ENCODE peak calls at places on chromosomes 16 and 17, in ten cellular contexts. One of them, this sample, is unnamed.

GRCh38 chr16:87550510-87550961 is 51.8 kb upstream of the JPH3 start:
- DNase-seq in endodermal cell: peak
- DNase-seq in naive thymus-derived CD8-positive, alpha-beta T cell: peak
- DNase-seq in NCI-H82: peak
- DNase-seq in dorsolateral prefrontal cortex: peak
- DNase-seq in suprapubic skin: no peak
- DNase-seq in astrocyte of the hippocampus: peak
- DNase-seq in kidney: no peak
- DNase-seq in fibroblast of the conjunctiva: no peak
- DNase-seq in RPMI7951: no peak
- DNase-seq in this sample: peak

GRCh38 chr17:67503184-67503583 is 126.1 kb downstream of the PITPNC1 start:
- DNase-seq in endodermal cell: peak
- DNase-seq in naive thymus-derived CD8-positive, alpha-beta T cell: no peak
- DNase-seq in NCI-H82: no peak
- DNase-seq in dorsolateral prefrontal cortex: no peak
- DNase-seq in suprapubic skin: no peak
- DNase-seq in astrocyte of the hippocampus: peak
- DNase-seq in kidney: no peak
- DNase-seq in fibroblast of the conjunctiva: no peak
- DNase-seq in RPMI7951: peak
- DNase-seq in this sample: no peak

GRCh38 chr16:30472328-30472942 is at the start of gene ITGAL:
- DNase-seq in endodermal cell: no peak
- DNase-seq in naive thymus-derived CD8-positive, alpha-beta T cell: peak
- DNase-seq in NCI-H82: no peak
- DNase-seq in dorsolateral prefrontal cortex: no peak
- DNase-seq in suprapubic skin: no peak
- DNase-seq in astrocyte of the hippocampus: no peak
- DNase-seq in kidney: no peak
- DNase-seq in fibroblast of the conjunctiva: no peak
- DNase-seq in RPMI7951: no peak
- DNase-seq in this sample: no peak

GRCh38 chr17:29237476-29238132 is 9.1 kb upstream of the CRYBA1 start:
- DNase-seq in endodermal cell: peak
- DNase-seq in naive thymus-derived CD8-positive, alpha-beta T cell: no peak
- DNase-seq in NCI-H82: no peak
- DNase-seq in dorsolateral prefrontal cortex: no peak
- DNase-seq in suprapubic skin: no peak
- DNase-seq in astrocyte of the hippocampus: peak
- DNase-seq in kidney: no peak
- DNase-seq in fibroblast of the conjunctiva: peak
- DNase-seq in RPMI7951: peak
- DNase-seq in this sample: no peak

GRCh38 chr16:56357291-56357764 is 68.0 kb downstream of the AMFR start:
- DNase-seq in endodermal cell: peak
- DNase-seq in naive thymus-derived CD8-positive, alpha-beta T cell: no peak
- DNase-seq in NCI-H82: no peak
- DNase-seq in dorsolateral prefrontal cortex: peak
- DNase-seq in suprapubic skin: peak
- DNase-seq in astrocyte of the hippocampus: peak
- DNase-seq in kidney: peak
- DNase-seq in fibroblast of the conjunctiva: peak
- DNase-seq in RPMI7951: peak
- DNase-seq in this sample: peak

GRCh38 chr17:75250009-75250471 is 11.4 kb downstream of the GGA3 start:
- DNase-seq in endodermal cell: no peak
- DNase-seq in naive thymus-derived CD8-positive, alpha-beta T cell: no peak
- DNase-seq in NCI-H82: no peak
- DNase-seq in dorsolateral prefrontal cortex: no peak
- DNase-seq in suprapubic skin: no peak
- DNase-seq in astrocyte of the hippocampus: no peak
- DNase-seq in kidney: no peak
- DNase-seq in fibroblast of the conjunctiva: no peak
- DNase-seq in RPMI7951: peak
- DNase-seq in this sample: peak

GRCh38 chr16:23679986-23680336 is 1.3 kb downstream of the PLK1 start:
- DNase-seq in endodermal cell: peak
- DNase-seq in naive thymus-derived CD8-positive, alpha-beta T cell: no peak
- DNase-seq in NCI-H82: no peak
- DNase-seq in dorsolateral prefrontal cortex: no peak
- DNase-seq in suprapubic skin: no peak
- DNase-seq in astrocyte of the hippocampus: no peak
- DNase-seq in kidney: no peak
- DNase-seq in fibroblast of the conjunctiva: no peak
- DNase-seq in RPMI7951: no peak
- DNase-seq in this sample: no peak

GRCh38 chr17:43779145-43780125 is 658 bp upstream of the DUSP3 start:
- DNase-seq in endodermal cell: peak
- DNase-seq in naive thymus-derived CD8-positive, alpha-beta T cell: no peak
- DNase-seq in NCI-H82: peak
- DNase-seq in dorsolateral prefrontal cortex: no peak
- DNase-seq in suprapubic skin: no peak
- DNase-seq in astrocyte of the hippocampus: no peak
- DNase-seq in kidney: no peak
- DNase-seq in fibroblast of the conjunctiva: no peak
- DNase-seq in RPMI7951: no peak
- DNase-seq in this sample: no peak

GRCh38 chr16:82845076-82845475 is 218.3 kb downstream of the CDH13 start:
- DNase-seq in endodermal cell: no peak
- DNase-seq in naive thymus-derived CD8-positive, alpha-beta T cell: no peak
- DNase-seq in NCI-H82: peak
- DNase-seq in dorsolateral prefrontal cortex: no peak
- DNase-seq in suprapubic skin: no peak
- DNase-seq in astrocyte of the hippocampus: no peak
- DNase-seq in kidney: no peak
- DNase-seq in fibroblast of the conjunctiva: no peak
- DNase-seq in RPMI7951: no peak
- DNase-seq in this sample: peak

GRCh38 chr17:57862990-57863667 is 13.3 kb upstream of the MRPS23 start:
- DNase-seq in endodermal cell: peak
- DNase-seq in naive thymus-derived CD8-positive, alpha-beta T cell: no peak
- DNase-seq in NCI-H82: peak
- DNase-seq in dorsolateral prefrontal cortex: peak
- DNase-seq in suprapubic skin: no peak
- DNase-seq in astrocyte of the hippocampus: no peak
- DNase-seq in kidney: no peak
- DNase-seq in fibroblast of the conjunctiva: no peak
- DNase-seq in RPMI7951: no peak
- DNase-seq in this sample: no peak

GRCh38 chr16:79870016-79870886 is 269.7 kb upstream of the MAF start:
- DNase-seq in endodermal cell: no peak
- DNase-seq in naive thymus-derived CD8-positive, alpha-beta T cell: no peak
- DNase-seq in NCI-H82: no peak
- DNase-seq in dorsolateral prefrontal cortex: no peak
- DNase-seq in suprapubic skin: no peak
- DNase-seq in astrocyte of the hippocampus: no peak
- DNase-seq in kidney: no peak
- DNase-seq in fibroblast of the conjunctiva: no peak
- DNase-seq in RPMI7951: no peak
- DNase-seq in this sample: no peak

GRCh38 chr16:17356243-17356933 is 114.4 kb downstream of the XYLT1 start:
- DNase-seq in endodermal cell: no peak
- DNase-seq in naive thymus-derived CD8-positive, alpha-beta T cell: no peak
- DNase-seq in NCI-H82: no peak
- DNase-seq in dorsolateral prefrontal cortex: no peak
- DNase-seq in suprapubic skin: no peak
- DNase-seq in astrocyte of the hippocampus: no peak
- DNase-seq in kidney: peak
- DNase-seq in fibroblast of the conjunctiva: no peak
- DNase-seq in RPMI7951: no peak
- DNase-seq in this sample: no peak

GRCh38 chr16:894841-895240 is 75.9 kb downstream of the LMF1 start:
- DNase-seq in endodermal cell: peak
- DNase-seq in naive thymus-derived CD8-positive, alpha-beta T cell: no peak
- DNase-seq in NCI-H82: no peak
- DNase-seq in dorsolateral prefrontal cortex: no peak
- DNase-seq in suprapubic skin: no peak
- DNase-seq in astrocyte of the hippocampus: no peak
- DNase-seq in kidney: no peak
- DNase-seq in fibroblast of the conjunctiva: no peak
- DNase-seq in RPMI7951: no peak
- DNase-seq in this sample: no peak

GRCh38 chr17:11874756-11875155 is 122.5 kb downstream of the ZNF18 start:
- DNase-seq in endodermal cell: no peak
- DNase-seq in naive thymus-derived CD8-positive, alpha-beta T cell: no peak
- DNase-seq in NCI-H82: no peak
- DNase-seq in dorsolateral prefrontal cortex: no peak
- DNase-seq in suprapubic skin: no peak
- DNase-seq in astrocyte of the hippocampus: no peak
- DNase-seq in kidney: no peak
- DNase-seq in fibroblast of the conjunctiva: no peak
- DNase-seq in RPMI7951: no peak
- DNase-seq in this sample: no peak

GRCh38 chr17:2400474-2400866 is 390 bp downstream of the MNT start:
- DNase-seq in endodermal cell: peak
- DNase-seq in naive thymus-derived CD8-positive, alpha-beta T cell: peak
- DNase-seq in NCI-H82: peak
- DNase-seq in dorsolateral prefrontal cortex: peak
- DNase-seq in suprapubic skin: no peak
- DNase-seq in astrocyte of the hippocampus: peak
- DNase-seq in kidney: peak
- DNase-seq in fibroblast of the conjunctiva: no peak
- DNase-seq in RPMI7951: peak
- DNase-seq in this sample: peak

GRCh38 chr16:75317101-75317522 is 65.7 kb upstream of the BCAR1 start:
- DNase-seq in endodermal cell: no peak
- DNase-seq in naive thymus-derived CD8-positive, alpha-beta T cell: no peak
- DNase-seq in NCI-H82: no peak
- DNase-seq in dorsolateral prefrontal cortex: no peak
- DNase-seq in suprapubic skin: no peak
- DNase-seq in astrocyte of the hippocampus: no peak
- DNase-seq in kidney: no peak
- DNase-seq in fibroblast of the conjunctiva: no peak
- DNase-seq in RPMI7951: peak
- DNase-seq in this sample: no peak

GRCh38 chr16:29812754-29813643 is 1.0 kb downstream of the PRRT2 start:
- DNase-seq in endodermal cell: no peak
- DNase-seq in naive thymus-derived CD8-positive, alpha-beta T cell: no peak
- DNase-seq in NCI-H82: no peak
- DNase-seq in dorsolateral prefrontal cortex: no peak
- DNase-seq in suprapubic skin: no peak
- DNase-seq in astrocyte of the hippocampus: no peak
- DNase-seq in kidney: peak
- DNase-seq in fibroblast of the conjunctiva: no peak
- DNase-seq in RPMI7951: no peak
- DNase-seq in this sample: no peak

GRCh38 chr16:21167929-21168602 is 9.6 kb downstream of the LDAF1 start:
- DNase-seq in endodermal cell: no peak
- DNase-seq in naive thymus-derived CD8-positive, alpha-beta T cell: no peak
- DNase-seq in NCI-H82: peak
- DNase-seq in dorsolateral prefrontal cortex: no peak
- DNase-seq in suprapubic skin: no peak
- DNase-seq in astrocyte of the hippocampus: no peak
- DNase-seq in kidney: no peak
- DNase-seq in fibroblast of the conjunctiva: no peak
- DNase-seq in RPMI7951: no peak
- DNase-seq in this sample: no peak

GRCh38 chr17:80832888-80833583 is 158.6 kb upstream of the CHMP6 start:
- DNase-seq in endodermal cell: peak
- DNase-seq in naive thymus-derived CD8-positive, alpha-beta T cell: peak
- DNase-seq in NCI-H82: peak
- DNase-seq in dorsolateral prefrontal cortex: peak
- DNase-seq in suprapubic skin: peak
- DNase-seq in astrocyte of the hippocampus: peak
- DNase-seq in kidney: peak
- DNase-seq in fibroblast of the conjunctiva: peak
- DNase-seq in RPMI7951: peak
- DNase-seq in this sample: peak

GRCh38 chr17:10733666-10734065 is 3.8 kb upstream of the TMEM220 start:
- DNase-seq in endodermal cell: peak
- DNase-seq in naive thymus-derived CD8-positive, alpha-beta T cell: no peak
- DNase-seq in NCI-H82: no peak
- DNase-seq in dorsolateral prefrontal cortex: no peak
- DNase-seq in suprapubic skin: peak
- DNase-seq in astrocyte of the hippocampus: no peak
- DNase-seq in kidney: no peak
- DNase-seq in fibroblast of the conjunctiva: no peak
- DNase-seq in RPMI7951: no peak
- DNase-seq in this sample: no peak

GRCh38 chr16:84607694-84608093 is 10.2 kb downstream of the COTL1 start:
- DNase-seq in endodermal cell: no peak
- DNase-seq in naive thymus-derived CD8-positive, alpha-beta T cell: no peak
- DNase-seq in NCI-H82: no peak
- DNase-seq in dorsolateral prefrontal cortex: no peak
- DNase-seq in suprapubic skin: no peak
- DNase-seq in astrocyte of the hippocampus: no peak
- DNase-seq in kidney: no peak
- DNase-seq in fibroblast of the conjunctiva: no peak
- DNase-seq in RPMI7951: no peak
- DNase-seq in this sample: no peak

GRCh38 chr16:71230122-71230845 is at the start of gene HYDIN:
- DNase-seq in endodermal cell: peak
- DNase-seq in naive thymus-derived CD8-positive, alpha-beta T cell: no peak
- DNase-seq in NCI-H82: peak
- DNase-seq in dorsolateral prefrontal cortex: peak
- DNase-seq in suprapubic skin: no peak
- DNase-seq in astrocyte of the hippocampus: peak
- DNase-seq in kidney: peak
- DNase-seq in fibroblast of the conjunctiva: peak
- DNase-seq in RPMI7951: peak
- DNase-seq in this sample: peak

GRCh38 chr17:76440722-76441362 is 12.1 kb downstream of the UBE2O start:
- DNase-seq in endodermal cell: peak
- DNase-seq in naive thymus-derived CD8-positive, alpha-beta T cell: no peak
- DNase-seq in NCI-H82: no peak
- DNase-seq in dorsolateral prefrontal cortex: no peak
- DNase-seq in suprapubic skin: no peak
- DNase-seq in astrocyte of the hippocampus: no peak
- DNase-seq in kidney: no peak
- DNase-seq in fibroblast of the conjunctiva: no peak
- DNase-seq in RPMI7951: no peak
- DNase-seq in this sample: no peak

GRCh38 chr16:11492808-11493530 is 93.8 kb downstream of the LITAF start:
- DNase-seq in endodermal cell: no peak
- DNase-seq in naive thymus-derived CD8-positive, alpha-beta T cell: no peak
- DNase-seq in NCI-H82: no peak
- DNase-seq in dorsolateral prefrontal cortex: no peak
- DNase-seq in suprapubic skin: no peak
- DNase-seq in astrocyte of the hippocampus: no peak
- DNase-seq in kidney: no peak
- DNase-seq in fibroblast of the conjunctiva: no peak
- DNase-seq in RPMI7951: no peak
- DNase-seq in this sample: no peak

GRCh38 chr17:19388791-19389190 is 1.8 kb upstream of the MFAP4 start:
- DNase-seq in endodermal cell: no peak
- DNase-seq in naive thymus-derived CD8-positive, alpha-beta T cell: no peak
- DNase-seq in NCI-H82: peak
- DNase-seq in dorsolateral prefrontal cortex: no peak
- DNase-seq in suprapubic skin: no peak
- DNase-seq in astrocyte of the hippocampus: no peak
- DNase-seq in kidney: peak
- DNase-seq in fibroblast of the conjunctiva: no peak
- DNase-seq in RPMI7951: no peak
- DNase-seq in this sample: no peak

GRCh38 chr16:87317766-87318121 is 552 bp upstream of the C16orf95 start:
- DNase-seq in endodermal cell: no peak
- DNase-seq in naive thymus-derived CD8-positive, alpha-beta T cell: no peak
- DNase-seq in NCI-H82: peak
- DNase-seq in dorsolateral prefrontal cortex: no peak
- DNase-seq in suprapubic skin: peak
- DNase-seq in astrocyte of the hippocampus: peak
- DNase-seq in kidney: peak
- DNase-seq in fibroblast of the conjunctiva: peak
- DNase-seq in RPMI7951: peak
- DNase-seq in this sample: peak

GRCh38 chr16:24255446-24256352 is at the start of gene CACNG3:
- DNase-seq in endodermal cell: peak
- DNase-seq in naive thymus-derived CD8-positive, alpha-beta T cell: peak
- DNase-seq in NCI-H82: peak
- DNase-seq in dorsolateral prefrontal cortex: peak
- DNase-seq in suprapubic skin: no peak
- DNase-seq in astrocyte of the hippocampus: peak
- DNase-seq in kidney: peak
- DNase-seq in fibroblast of the conjunctiva: no peak
- DNase-seq in RPMI7951: peak
- DNase-seq in this sample: peak

This sample was measured in myocyte.